ENCODE peak calls at places on chromosomes 13 and 19, in four cellular contexts. One of them, this sample, is unnamed.

GRCh38 chr13:53151692-53152421 is 123.2 kb downstream of the OLFM4 start:
- DNase-seq in GM23338: peak; percentile 87
- DNase-seq in neural progenitor cell: peak; percentile 87
- DNase-seq in PC-3: no peak
- DNase-seq in this sample: peak; percentile 14

GRCh38 chr13:54387607-54388006 is 1359.0 kb downstream of the OLFM4 start:
- DNase-seq in GM23338: peak; percentile 81
- DNase-seq in neural progenitor cell: no peak
- DNase-seq in PC-3: no peak
- DNase-seq in this sample: no peak

GRCh38 chr13:102848956-102849355 is 3.1 kb downstream of the ERCC5 start:
- DNase-seq in GM23338: no peak
- DNase-seq in neural progenitor cell: no peak
- DNase-seq in PC-3: no peak
- DNase-seq in this sample: no peak

GRCh38 chr13:96762876-96763275 is 231.4 kb downstream of the OXGR1 start:
- DNase-seq in neural progenitor cell: no peak
- DNase-seq in GM23338: no peak
- DNase-seq in PC-3: no peak
- DNase-seq in this sample: no peak

GRCh38 chr19:48913114-48913513 is 13.0 kb downstream of the NUCB1 start:
- DNase-seq in GM23338: peak; percentile 70
- DNase-seq in PC-3: peak; percentile 8
- DNase-seq in neural progenitor cell: peak; percentile 59
- DNase-seq in this sample: no peak

GRCh38 chr13:112343591-112343990 is 32.6 kb upstream of the SPACA7 start:
- DNase-seq in PC-3: no peak
- DNase-seq in neural progenitor cell: no peak
- DNase-seq in GM23338: no peak
- DNase-seq in this sample: no peak

GRCh38 chr13:108195146-108195545 is 20.2 kb downstream of the LIG4 start:
- DNase-seq in neural progenitor cell: no peak
- DNase-seq in GM23338: no peak
- DNase-seq in PC-3: no peak
- DNase-seq in this sample: no peak

GRCh38 chr19:29326849-29327840 is 114.2 kb upstream of the UQCRFS1 start:
- DNase-seq in PC-3: no peak
- DNase-seq in neural progenitor cell: no peak
- DNase-seq in GM23338: peak; percentile 39
- DNase-seq in this sample: no peak

GRCh38 chr13:46160474-46161066 is 21.4 kb downstream of the LCP1 start:
- DNase-seq in PC-3: peak; percentile 57
- DNase-seq in GM23338: peak; percentile 79
- DNase-seq in neural progenitor cell: peak; percentile 53
- DNase-seq in this sample: no peak

GRCh38 chr19:50638576-50638975 is 1.1 kb downstream of the SYT3 start:
- DNase-seq in GM23338: no peak
- DNase-seq in PC-3: no peak
- DNase-seq in neural progenitor cell: no peak
- DNase-seq in this sample: no peak

GRCh38 chr13:50126378-50127016 is 111.3 kb downstream of the KCNRG start:
- DNase-seq in PC-3: peak; percentile 20
- DNase-seq in GM23338: peak; percentile 50
- DNase-seq in neural progenitor cell: peak; percentile 48
- DNase-seq in this sample: no peak

GRCh38 chr19:16417660-16418596 is 53.8 kb downstream of the EPS15L1 start:
- DNase-seq in GM23338: peak; percentile 88
- DNase-seq in neural progenitor cell: peak; percentile 81
- DNase-seq in PC-3: peak; percentile 70
- DNase-seq in this sample: peak; percentile 64

GRCh38 chr19:10431254-10431942 is 11.1 kb downstream of the PDE4A start:
- DNase-seq in PC-3: peak; percentile 37
- DNase-seq in neural progenitor cell: no peak
- DNase-seq in GM23338: peak; percentile 49
- DNase-seq in this sample: no peak

GRCh38 chr13:33452873-33453558 is 167.5 kb upstream of the STARD13 start:
- DNase-seq in PC-3: no peak
- DNase-seq in neural progenitor cell: no peak
- DNase-seq in GM23338: no peak
- DNase-seq in this sample: no peak

GRCh38 chr13:28609936-28610335 is 49.0 kb upstream of the POMP start:
- DNase-seq in PC-3: peak; percentile 71
- DNase-seq in neural progenitor cell: no peak
- DNase-seq in GM23338: no peak
- DNase-seq in this sample: no peak

GRCh38 chr13:51959773-51960172 is 51.5 kb downstream of the ATP7B start:
- DNase-seq in GM23338: peak; percentile 15
- DNase-seq in neural progenitor cell: no peak
- DNase-seq in PC-3: no peak
- DNase-seq in this sample: no peak

GRCh38 chr19:20359933-20360720 is 193.1 kb downstream of the ZNF486 start:
- DNase-seq in GM23338: peak; percentile 85
- DNase-seq in PC-3: peak; percentile 4
- DNase-seq in neural progenitor cell: peak; percentile 47
- DNase-seq in this sample: no peak

GRCh38 chr13:47708386-47708785 is 292.7 kb downstream of the SUCLA2 start:
- DNase-seq in PC-3: peak; percentile 92
- DNase-seq in GM23338: no peak
- DNase-seq in neural progenitor cell: no peak
- DNase-seq in this sample: no peak

GRCh38 chr19:5547881-5548280 is 19.9 kb downstream of the TINCR start:
- DNase-seq in GM23338: peak; percentile 87
- DNase-seq in PC-3: peak; percentile 81
- DNase-seq in neural progenitor cell: peak; percentile 53
- DNase-seq in this sample: peak; percentile 50

GRCh38 chr13:26653310-26653709 is 95.8 kb downstream of the WASF3 start:
- DNase-seq in GM23338: no peak
- DNase-seq in neural progenitor cell: no peak
- DNase-seq in PC-3: no peak
- DNase-seq in this sample: no peak

GRCh38 chr13:105159794-105160193 is 1375.7 kb downstream of the EFNB2 start:
- DNase-seq in GM23338: no peak
- DNase-seq in neural progenitor cell: no peak
- DNase-seq in PC-3: no peak
- DNase-seq in this sample: no peak

GRCh38 chr19:18058208-18059009 is 28.3 kb downstream of the IL12RB1 start:
- DNase-seq in PC-3: peak; percentile 80
- DNase-seq in GM23338: peak; percentile 96
- DNase-seq in neural progenitor cell: peak; percentile 90
- DNase-seq in this sample: peak; percentile 77

GRCh38 chr13:79541426-79542049 is 60.6 kb downstream of the NDFIP2 start:
- DNase-seq in PC-3: peak; percentile 82
- DNase-seq in neural progenitor cell: peak; percentile 40
- DNase-seq in GM23338: peak; percentile 70
- DNase-seq in this sample: peak; percentile 46

GRCh38 chr19:39599116-39599515 is 3.2 kb upstream of the LGALS13 start:
- DNase-seq in GM23338: peak; percentile 69
- DNase-seq in neural progenitor cell: peak; percentile 77
- DNase-seq in PC-3: peak; percentile 24
- DNase-seq in this sample: peak; percentile 21

GRCh38 chr13:100100115-100100879 is 11.4 kb downstream of the PCCA start:
- DNase-seq in PC-3: peak; percentile 10
- DNase-seq in GM23338: no peak
- DNase-seq in neural progenitor cell: no peak
- DNase-seq in this sample: no peak

GRCh38 chr19:45455707-45456499 is 11.9 kb upstream of the FOSB start:
- DNase-seq in GM23338: peak; percentile 91
- DNase-seq in PC-3: peak; percentile 95
- DNase-seq in neural progenitor cell: peak; percentile 71
- DNase-seq in this sample: peak; percentile 98

GRCh38 chr19:16328824-16329482 is 4.3 kb downstream of the KLF2 start:
- DNase-seq in GM23338: no peak
- DNase-seq in PC-3: no peak
- DNase-seq in neural progenitor cell: no peak
- DNase-seq in this sample: no peak

GRCh38 chr19:53981408-53981998 is 9.9 kb upstream of the CACNG6 start:
- DNase-seq in PC-3: no peak
- DNase-seq in GM23338: peak; percentile 61
- DNase-seq in neural progenitor cell: no peak
- DNase-seq in this sample: no peak

GRCh38 chr13:113863511-113864302 is at the start of gene GAS6:
- DNase-seq in PC-3: peak; percentile 39
- DNase-seq in GM23338: peak; percentile 48
- DNase-seq in neural progenitor cell: peak; percentile 79
- DNase-seq in this sample: peak; percentile 60

GRCh38 chr19:29881386-29881785 is 60.7 kb upstream of the URI1 start:
- DNase-seq in neural progenitor cell: no peak
- DNase-seq in PC-3: peak; percentile 34
- DNase-seq in GM23338: no peak
- DNase-seq in this sample: no peak

GRCh38 chr19:6414033-6414643 is 10.5 kb downstream of the KHSRP start:
- DNase-seq in GM23338: peak; percentile 73
- DNase-seq in PC-3: no peak
- DNase-seq in neural progenitor cell: peak; percentile 38
- DNase-seq in this sample: no peak

GRCh38 chr19:13063461-13064091 is 39.1 kb downstream of the LYL1 start:
- DNase-seq in neural progenitor cell: no peak
- DNase-seq in PC-3: no peak
- DNase-seq in GM23338: no peak
- DNase-seq in this sample: no peak

GRCh38 chr13:58300974-58301681 is 669.6 kb downstream of the PCDH17 start:
- DNase-seq in PC-3: no peak
- DNase-seq in neural progenitor cell: peak; percentile 12
- DNase-seq in GM23338: peak; percentile 19
- DNase-seq in this sample: no peak

DNA sequence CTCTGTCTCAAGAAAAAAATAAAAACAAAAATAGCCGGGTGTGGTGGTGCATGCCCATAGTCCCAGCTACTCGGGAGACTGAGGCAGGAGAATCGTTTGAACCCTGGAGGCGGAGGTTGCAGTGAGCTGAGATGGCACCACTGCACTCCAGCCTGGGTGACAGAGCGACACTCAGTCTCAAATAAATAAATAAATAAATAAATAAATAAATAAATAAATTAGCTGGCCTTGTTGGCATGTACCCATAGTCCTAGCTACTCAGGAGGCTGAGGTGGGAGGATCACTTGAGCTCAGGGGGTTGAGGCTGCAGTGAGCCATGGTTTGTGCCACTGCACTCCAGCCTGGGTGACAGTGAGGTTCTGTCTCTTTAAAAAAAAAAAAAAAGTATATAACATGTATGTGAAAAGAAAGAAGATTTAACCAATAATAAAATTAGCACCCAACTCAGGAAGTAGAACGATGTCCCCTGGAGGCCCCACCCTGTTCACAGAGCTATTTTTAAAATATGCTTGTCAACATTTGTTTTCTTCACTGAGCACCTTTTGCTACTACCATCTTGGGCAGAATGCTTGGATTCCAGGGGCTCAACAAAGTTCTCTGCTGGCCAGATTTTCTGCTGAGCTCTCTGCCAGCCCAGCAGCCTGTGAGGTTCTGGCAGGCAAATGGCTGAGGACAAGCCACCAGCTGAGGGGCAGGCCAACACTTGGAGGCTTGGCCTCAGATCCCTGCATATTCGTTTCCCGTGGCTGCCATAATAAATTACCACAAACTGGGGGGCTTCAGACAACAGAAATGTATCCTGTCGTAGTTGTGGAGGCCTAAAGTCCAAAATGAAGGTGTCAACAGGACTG is 5.1 kb downstream of the SLC25A42 start:
- DNase-seq in PC-3: no peak
- DNase-seq in neural progenitor cell: no peak
- DNase-seq in GM23338: no peak
- DNase-seq in this sample: no peak
- H3K4me2 ChIP-seq in PC-3: no peak overlapping the region
- H3K4me2 ChIP-seq in neural progenitor cell: no peak overlapping the region
- H3K4me2 ChIP-seq in GM23338: no peak overlapping the region
- H3K4me2 ChIP-seq in this sample: no peak overlapping the region

GRCh38 chr13:30442854-30443379 is 20.6 kb downstream of the UBE2L5 start:
- DNase-seq in neural progenitor cell: no peak
- DNase-seq in PC-3: no peak
- DNase-seq in GM23338: no peak
- DNase-seq in this sample: no peak
- H3F3A ChIP-seq in neural progenitor cell: peaks cover 28% of the 10 kb centered on the region
- H3F3A ChIP-seq in PC-3: no peaks in the 10 kb centered on the region
- H3F3A ChIP-seq in GM23338: no peaks in the 10 kb centered on the region
- H3F3A ChIP-seq in this sample: no peaks in the 10 kb centered on the region

DNA sequence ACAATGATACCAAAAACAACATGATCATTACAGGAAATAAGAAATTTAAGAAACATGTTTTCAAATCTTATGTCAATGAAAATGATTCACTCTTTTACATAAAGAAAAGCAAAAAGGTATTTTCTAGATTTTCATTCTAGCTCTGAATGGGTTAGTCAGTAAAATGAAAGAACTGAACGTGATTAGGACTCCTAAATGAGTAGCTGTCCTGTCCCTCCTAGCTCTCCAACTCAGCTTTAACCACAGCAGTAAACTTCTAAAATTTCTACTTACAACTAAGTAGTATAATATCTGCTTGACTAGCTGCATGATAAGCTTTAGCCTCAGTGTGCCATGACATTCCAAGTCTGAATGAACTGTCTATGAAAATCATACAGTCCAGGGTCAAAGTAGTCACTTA is 136.5 kb downstream of the MYCBP2 start:
- DNase-seq in PC-3: no peak
- DNase-seq in neural progenitor cell: no peak
- DNase-seq in GM23338: no peak
- DNase-seq in this sample: no peak
- TF ChIP-seq CTCF in PC-3: no peak
- TF ChIP-seq CTCF in neural progenitor cell: no peak
- TF ChIP-seq CTCF in GM23338: no peak
- TF ChIP-seq CTCF in this sample: no peak

GRCh38 chr19:1501200-1501595 is 10.2 kb downstream of the REEP6 start:
- DNase-seq in PC-3: no peak
- DNase-seq in GM23338: no peak
- DNase-seq in neural progenitor cell: no peak
- DNase-seq in this sample: peak; percentile 65

GRCh38 chr19:1505012-1505411 is 7.8 kb downstream of the ADAMTSL5 start:
- DNase-seq in neural progenitor cell: no peak
- DNase-seq in GM23338: no peak
- DNase-seq in PC-3: no peak
- DNase-seq in this sample: no peak

GRCh38 chr19:1502433-1503088 is 10.3 kb downstream of the ADAMTSL5 start:
- DNase-seq in GM23338: no peak
- DNase-seq in neural progenitor cell: no peak
- DNase-seq in PC-3: no peak
- DNase-seq in this sample: no peak

GRCh38 chr19:1503925-1504430 is 8.8 kb downstream of the ADAMTSL5 start:
- DNase-seq in neural progenitor cell: no peak
- DNase-seq in PC-3: no peak
- DNase-seq in GM23338: no peak
- DNase-seq in this sample: no peak

GRCh38 chr19:1503089-1503924 is 9.5 kb downstream of the ADAMTSL5 start:
- DNase-seq in GM23338: peak; percentile 85
- DNase-seq in PC-3: peak; percentile 21
- DNase-seq in neural progenitor cell: peak; percentile 86
- DNase-seq in this sample: peak; percentile 33
- H3K4me2 ChIP-seq in GM23338: peak overlapping the region; percentile 71
- H3K4me2 ChIP-seq in PC-3: peak overlapping the region; percentile 44
- H3K4me2 ChIP-seq in neural progenitor cell: peak overlapping the region; percentile 41
- H3K4me2 ChIP-seq in this sample: peak overlapping the region; percentile 47